ENCODE peak calls at places on chromosomes 6 and 20, in five cellular contexts. O is brain microvascular endothelial cell, P is MCF 10A, X is uterus, T is psoas muscle. V is an unnamed sample.

GRCh38 chr6:154648776-154649175 is 84.4 kb upstream of the SCAF8 start:
- DNase-seq in O (no peak), P (no peak), X (no peak), T (no peak), V (no peak)

GRCh38 chr6:42038163-42038562 is 12.2 kb upstream of the TAF8 start:
- DNase-seq in O (no peak), P (no peak), X (no peak), T (no peak), V (peak; percentile 21)

GRCh38 chr20:2705931-2706645 is 13.5 kb downstream of the EBF4 start:
- DNase-seq in O (no peak), P (no peak), X (no peak), T (no peak), V (peak; percentile 63)

GRCh38 chr6:12148317-12148801 is 136.2 kb downstream of the HIVEP1 start:
- DNase-seq in O (peak; percentile 83), P (peak; percentile 17), X (no peak), T (no peak), V (no peak)

GRCh38 chr6:154213782-154214181 is 142.8 kb downstream of the IPCEF1 start:
- DNase-seq in O (no peak), P (no peak), X (no peak), T (no peak), V (no peak)

GRCh38 chr6:5379647-5380242 is 118.4 kb downstream of the FARS2 start:
- DNase-seq in O (peak; percentile 3), P (peak; percentile 63), X (no peak), T (no peak), V (no peak)

GRCh38 chr6:154721460-154721859 is 11.8 kb upstream of the SCAF8 start:
- DNase-seq in O (peak; percentile 81), P (peak; percentile 34), X (no peak), T (no peak), V (no peak)

GRCh38 chr6:32175711-32176475 is at the start of gene AGPAT1:
- DNase-seq in O (peak; percentile 99), P (peak; percentile 95), X (peak; percentile 99), T (peak; percentile 98), V (peak; percentile 99)

GRCh38 chr6:4664117-4664626 is 112.0 kb upstream of the CDYL start:
- DNase-seq in O (peak; percentile 83), P (peak; percentile 31), X (peak; percentile 90), T (peak; percentile 94), V (no peak)

GRCh38 chr6:110404602-110405001 is 10.8 kb downstream of the DDO start:
- DNase-seq in O (no peak), P (peak; percentile 9), X (no peak), T (no peak), V (no peak)

GRCh38 chr6:110409794-110410193 is 5.6 kb downstream of the DDO start:
- DNase-seq in O (no peak), P (no peak), X (no peak), T (no peak), V (no peak)

GRCh38 chr6:110410534-110410933 is 4.8 kb downstream of the DDO start:
- DNase-seq in O (no peak), P (no peak), X (no peak), T (no peak), V (no peak)

GRCh38 chr6:110412258-110412839 is 3.0 kb downstream of the DDO start:
- DNase-seq in O (no peak), P (no peak), X (no peak), T (no peak), V (no peak)

DNA sequence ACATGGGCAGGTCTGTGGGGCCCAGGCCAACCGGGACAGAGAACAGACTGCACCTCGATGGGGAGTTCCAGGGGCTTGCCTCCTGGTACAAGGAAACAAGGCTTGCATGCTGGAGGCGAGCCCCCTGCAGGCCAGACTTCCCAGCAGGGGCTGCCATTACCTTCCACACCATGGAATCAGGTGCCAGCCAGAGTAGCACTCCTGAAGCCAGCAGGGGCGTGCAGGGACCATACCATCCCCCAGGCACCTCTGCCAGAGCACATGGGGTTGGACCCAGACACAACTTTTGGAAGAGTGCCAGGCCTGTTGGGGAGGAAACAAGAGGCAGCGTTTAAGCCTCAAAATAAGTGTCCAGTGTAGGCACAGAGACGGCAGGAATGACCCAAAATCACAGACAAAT is 6.5 kb downstream of the DDO start:
- DNase-seq in O (no peak), P (no peak), X (no peak), T (no peak), V (no peak)
- TF ChIP-seq CTCF in O (peak; percentile 28), P (no peak), X (no peak), T (no peak), V (no peak)

DNA sequence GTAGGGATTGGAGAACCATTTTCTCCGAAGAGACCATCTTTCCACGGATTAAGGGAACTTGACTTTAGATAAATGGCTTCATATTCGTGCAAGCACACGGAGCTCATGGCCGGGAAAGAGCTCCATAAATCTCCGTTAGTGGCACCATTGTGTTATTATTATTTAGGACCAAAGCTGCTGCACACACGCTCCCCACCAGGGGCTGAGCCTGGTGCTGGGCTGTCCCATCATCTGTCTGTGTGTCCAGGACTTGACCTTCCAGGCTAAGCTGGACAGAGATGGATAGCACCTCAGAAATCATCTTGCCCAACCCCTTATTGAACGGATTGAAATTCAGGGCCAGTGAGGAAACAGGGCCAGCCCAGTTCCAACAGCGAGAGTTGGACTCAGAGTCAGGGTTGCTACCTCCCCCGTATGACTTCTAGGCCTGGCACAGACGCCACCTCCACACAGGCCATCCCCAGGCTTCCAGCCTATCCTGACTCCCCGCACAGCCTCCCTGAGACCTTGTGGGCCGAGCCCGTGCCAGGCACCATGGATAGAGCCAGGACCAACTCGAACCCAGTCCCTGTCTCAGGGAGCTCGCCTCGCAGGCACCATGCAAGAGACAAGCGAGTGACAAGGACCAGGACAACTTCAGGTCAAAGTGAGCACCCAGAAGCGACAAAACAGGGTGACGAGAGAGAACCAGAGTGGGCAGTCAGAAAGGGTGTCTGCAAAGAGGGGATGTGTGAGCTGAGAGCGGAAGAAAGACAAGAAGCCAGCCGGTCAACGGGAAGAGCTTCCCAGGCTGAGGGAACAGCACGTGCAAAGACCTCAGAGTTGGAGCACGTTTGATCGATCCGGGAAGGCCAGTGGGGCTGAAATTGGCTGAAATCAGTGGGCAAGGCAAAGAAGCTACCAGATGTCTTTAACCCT is 45.4 kb downstream of the KIAA1755 start:
- DNase-seq in O (peak; percentile 12), P (no peak), X (no peak), T (no peak), V (peak; percentile 87)
- TF ChIP-seq CTCF in O (peak; percentile 43), P (no peak), X (no peak), T (no peak), V (peak; percentile 31)

GRCh38 chr6:108260809-108261569 is at the start of gene SNX3:
- DNase-seq in O (peak; percentile 91), P (peak; percentile 96), X (peak; percentile 95), T (peak; percentile 98), V (peak; percentile 98)
- TF ChIP-seq CTCF in O (peak; percentile 18), P (no peak), X (no peak), T (peak; percentile 16), V (peak; percentile 13)

GRCh38 chr6:119116712-119117281 is 38.3 kb upstream of the FAM184A start:
- DNase-seq in O (no peak), P (no peak), X (no peak), T (no peak), V (no peak)
- TF ChIP-seq CTCF in O (peak; percentile 54), P (peak; percentile 31), X (no peak), T (no peak), V (peak; percentile 53)

GRCh38 chr6:43355862-43356590 is 13.4 kb downstream of the ZNF318 start:
- DNase-seq in O (no peak), P (no peak), X (no peak), T (no peak), V (no peak)
- TF ChIP-seq CTCF in O (peak; percentile 52), P (no peak), X (no peak), T (no peak), V (peak; percentile 47)

DNA sequence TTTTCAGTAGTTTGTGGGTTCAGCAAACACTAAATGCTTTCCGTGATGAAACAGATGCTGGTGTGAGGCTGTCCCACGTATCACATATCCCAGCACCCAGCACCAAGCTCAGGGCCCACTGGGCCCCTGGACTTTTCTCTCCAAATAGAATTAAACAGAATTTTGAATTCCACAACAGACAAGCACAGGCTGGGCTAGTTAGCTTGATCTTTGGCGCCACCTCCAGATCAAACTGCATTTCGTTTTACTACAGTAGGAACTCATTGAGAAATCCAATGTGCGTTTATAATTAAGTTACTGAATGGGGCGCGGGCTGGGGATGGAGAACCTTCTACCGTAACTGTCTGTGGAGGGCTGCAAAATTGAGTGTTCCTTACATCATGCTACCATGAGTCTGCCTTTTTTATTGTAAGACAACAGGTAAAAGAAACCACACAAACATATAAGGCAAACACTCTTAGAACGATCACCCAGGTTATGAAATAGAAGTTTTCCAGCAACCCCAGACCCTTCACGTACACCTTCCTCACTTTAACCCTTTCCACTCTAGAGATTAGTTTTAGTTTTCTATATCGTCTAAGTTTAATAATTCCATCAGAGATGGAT is 107.8 kb downstream of the ZFP64 start:
- DNase-seq in O (peak; percentile 73), P (peak; percentile 75), X (peak; percentile 54), T (no peak), V (no peak)
- TF ChIP-seq CTCF in O (peak; percentile 74), P (peak; percentile 84), X (peak; percentile 40), T (peak; percentile 43), V (peak; percentile 89)

GRCh38 chr6:136338486-136338885 is 48.8 kb upstream of the BCLAF1 start:
- DNase-seq in O (no peak), P (no peak), X (no peak), T (no peak), V (no peak)
- TF ChIP-seq CTCF in O (no peak), P (no peak), X (no peak), T (no peak), V (no peak)

GRCh38 chr6:109240370-109241084 is 141.7 kb downstream of the CD164 start:
- DNase-seq in O (no peak), P (no peak), X (no peak), T (no peak), V (no peak)
- TF ChIP-seq CTCF in O (no peak), P (no peak), X (no peak), T (no peak), V (no peak)

GRCh38 chr6:7905416-7905815 is 5.2 kb downstream of the TXNDC5 start:
- DNase-seq in O (no peak), P (no peak), X (no peak), T (no peak), V (no peak)

GRCh38 chr6:7907159-7907558 is 3.4 kb downstream of the TXNDC5 start:
- DNase-seq in O (no peak), P (no peak), X (no peak), T (no peak), V (no peak)

GRCh38 chr6:7904654-7905319 is 5.8 kb downstream of the TXNDC5 start:
- DNase-seq in O (no peak), P (no peak), X (no peak), T (peak; percentile 66), V (no peak)

GRCh38 chr6:7909323-7910276 is 988 bp downstream of the TXNDC5 start:
- DNase-seq in O (peak; percentile 5), P (peak; percentile 60), X (peak; percentile 42), T (peak; percentile 78), V (no peak)

DNA sequence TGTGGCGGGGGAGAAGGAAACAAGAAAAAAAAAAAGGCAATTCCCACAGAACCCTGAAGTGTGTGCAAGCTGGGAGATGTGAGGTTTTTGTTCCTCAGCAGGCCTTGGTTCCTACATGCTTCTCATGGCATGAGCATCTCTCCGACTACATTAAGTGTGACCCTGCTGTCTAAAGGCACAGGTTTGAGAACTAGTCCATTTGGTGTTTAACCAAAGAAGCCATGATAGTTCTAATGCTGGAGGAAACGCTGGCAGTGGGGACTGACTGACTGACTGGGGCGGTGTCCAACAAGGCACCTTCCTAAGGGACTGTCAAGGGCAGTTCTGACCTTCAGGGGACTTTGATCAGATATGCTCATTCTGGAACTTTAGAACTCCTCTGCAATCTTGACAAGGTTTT is 3.8 kb downstream of the TXNDC5 start:
- DNase-seq in O (no peak), P (no peak), X (no peak), T (no peak), V (no peak)
- TF ChIP-seq CTCF in O (no peak), P (no peak), X (no peak), T (no peak), V (no peak)